ENCODE peak calls at places on chromosomes 3 and 15, in eight cellular contexts. H is psoas muscle; Y is CD4-positive, alpha-beta T cell; C is progenitor cell of endocrine pancreas; I is MM.1S; X is activated B cell treated with CpG ODN at 0.5 μM for 24 hours; D is osteoblast; W is lower lobe of right lung. Z is an unnamed sample.

GRCh38 chr15:69756440-69756839 is 303.8 kb downstream of the RPLP1 start:
- DNase-seq in I (no peak), H (no peak), C (no peak), W (no peak), D (no peak), X (no peak), Y (no peak), Z (no peak)

GRCh38 chr3:160697628-160698382 is 20.8 kb downstream of the ARL14 start:
- DNase-seq in H (no peak), X (no peak), C (no peak), W (no peak), Y (no peak), I (no peak), D (peak; percentile 51), Z (no peak)

GRCh38 chr3:23263796-23264195 is 60.7 kb downstream of the UBE2E2 start:
- DNase-seq in X (no peak), C (no peak), W (no peak), Y (no peak), D (no peak), I (no peak), H (no peak), Z (no peak)

GRCh38 chr3:50365080-50365841 is 5.9 kb upstream of the TMEM115 start:
- DNase-seq in D (peak; percentile 99), Y (peak; percentile 93), H (peak; percentile 90), C (peak; percentile 87), X (peak; percentile 85), W (peak; percentile 89), I (peak; percentile 94), Z (peak; percentile 83)

GRCh38 chr3:161914703-161915102 is 418.1 kb downstream of the OTOL1 start:
- DNase-seq in D (peak; percentile 32), H (peak; percentile 55), Y (no peak), I (peak; percentile 45), W (no peak), X (no peak), C (peak; percentile 21), Z (no peak)

GRCh38 chr3:194087995-194088841 is 47.7 kb upstream of the HES1 start:
- DNase-seq in C (no peak), I (no peak), W (peak; percentile 51), D (no peak), X (no peak), H (no peak), Y (no peak), Z (no peak)

GRCh38 chr15:60328852-60329443 is 68.8 kb downstream of the ANXA2 start:
- DNase-seq in D (no peak), X (no peak), H (no peak), I (peak; percentile 10), Y (peak; percentile 8), C (no peak), W (no peak), Z (no peak)

GRCh38 chr15:44595656-44596510 is 58.9 kb downstream of the EIF3J start:
- DNase-seq in X (no peak), C (no peak), I (peak; percentile 78), W (no peak), Y (no peak), H (no peak), D (no peak), Z (no peak)

GRCh38 chr15:60905587-60905986 is 323.5 kb downstream of the RORA start:
- DNase-seq in H (no peak), X (no peak), D (no peak), W (no peak), I (peak; percentile 29), C (no peak), Y (peak; percentile 11), Z (no peak)

GRCh38 chr3:110419571-110419970 is 652.0 kb upstream of the NECTIN3 start:
- DNase-seq in W (no peak), I (no peak), H (no peak), D (no peak), Y (no peak), X (no peak), C (no peak), Z (no peak)

GRCh38 chr3:101823525-101823924 is 25.8 kb upstream of the NFKBIZ start:
- DNase-seq in C (no peak), D (no peak), I (no peak), W (no peak), X (no peak), H (no peak), Y (no peak), Z (no peak)

GRCh38 chr15:81256916-81257315 is 60.2 kb downstream of the IL16 start:
- DNase-seq in I (peak; percentile 54), W (no peak), H (no peak), Y (no peak), D (peak; percentile 78), C (no peak), X (no peak), Z (no peak)

GRCh38 chr3:156865732-156866131 is 39.6 kb downstream of the LEKR1 start:
- DNase-seq in H (no peak), C (no peak), D (no peak), I (no peak), Y (no peak), X (no peak), W (no peak), Z (no peak)
- TF ChIP-seq CTCF in H (no peak), C (no peak), D (peak; percentile 24), I (no peak), Y (no peak), X (no peak), W (no peak), Z (no peak)

GRCh38 chr3:11367116-11367781 is 95.1 kb downstream of the ATG7 start:
- DNase-seq in X (no peak), C (no peak), W (no peak), Y (no peak), H (peak; percentile 71), D (no peak), I (no peak), Z (no peak)

GRCh38 chr3:11363732-11364131 is 91.5 kb downstream of the ATG7 start:
- DNase-seq in Y (no peak), I (no peak), D (no peak), H (no peak), C (no peak), X (no peak), W (no peak), Z (no peak)

GRCh38 chr3:11370134-11370533 is 97.9 kb downstream of the ATG7 start:
- DNase-seq in W (no peak), Y (no peak), I (no peak), X (no peak), D (no peak), H (no peak), C (no peak), Z (no peak)

GRCh38 chr3:11362600-11362999 is 90.4 kb downstream of the ATG7 start:
- DNase-seq in I (no peak), X (no peak), H (no peak), D (no peak), W (no peak), Y (no peak), C (no peak), Z (no peak)

GRCh38 chr3:11364181-11364580 is 92.0 kb downstream of the ATG7 start:
- DNase-seq in I (no peak), C (no peak), Y (no peak), X (no peak), D (no peak), H (no peak), W (no peak), Z (no peak)
- TF ChIP-seq CTCF in I (no peak), C (no peak), Y (no peak), X (no peak), D (no peak), H (no peak), W (no peak), Z (no peak)

GRCh38 chr3:16551342-16551976 is 38.0 kb upstream of the RFTN1 start:
- DNase-seq in I (no peak), H (no peak), Y (no peak), X (no peak), C (no peak), W (no peak), D (no peak), Z (no peak)
- TF ChIP-seq CTCF in I (no peak), H (no peak), Y (no peak), X (no peak), C (no peak), W (no peak), D (no peak), Z (no peak)

GRCh38 chr3:25574172-25574765 is 90.4 kb downstream of the TOP2B start:
- DNase-seq in Y (no peak), I (no peak), X (no peak), C (no peak), D (no peak), W (no peak), H (no peak), Z (no peak)

GRCh38 chr3:25573386-25574171 is 91.1 kb downstream of the TOP2B start:
- DNase-seq in D (peak; percentile 85), W (no peak), Y (no peak), H (no peak), X (no peak), I (no peak), C (no peak), Z (no peak)

GRCh38 chr3:25575001-25575400 is 89.7 kb downstream of the TOP2B start:
- DNase-seq in C (no peak), I (no peak), Y (no peak), W (no peak), X (no peak), H (no peak), D (no peak), Z (no peak)

GRCh38 chr3:25576146-25576545 is 88.6 kb downstream of the TOP2B start:
- DNase-seq in H (no peak), I (no peak), C (no peak), D (no peak), X (no peak), Y (no peak), W (no peak), Z (no peak)

DNA sequence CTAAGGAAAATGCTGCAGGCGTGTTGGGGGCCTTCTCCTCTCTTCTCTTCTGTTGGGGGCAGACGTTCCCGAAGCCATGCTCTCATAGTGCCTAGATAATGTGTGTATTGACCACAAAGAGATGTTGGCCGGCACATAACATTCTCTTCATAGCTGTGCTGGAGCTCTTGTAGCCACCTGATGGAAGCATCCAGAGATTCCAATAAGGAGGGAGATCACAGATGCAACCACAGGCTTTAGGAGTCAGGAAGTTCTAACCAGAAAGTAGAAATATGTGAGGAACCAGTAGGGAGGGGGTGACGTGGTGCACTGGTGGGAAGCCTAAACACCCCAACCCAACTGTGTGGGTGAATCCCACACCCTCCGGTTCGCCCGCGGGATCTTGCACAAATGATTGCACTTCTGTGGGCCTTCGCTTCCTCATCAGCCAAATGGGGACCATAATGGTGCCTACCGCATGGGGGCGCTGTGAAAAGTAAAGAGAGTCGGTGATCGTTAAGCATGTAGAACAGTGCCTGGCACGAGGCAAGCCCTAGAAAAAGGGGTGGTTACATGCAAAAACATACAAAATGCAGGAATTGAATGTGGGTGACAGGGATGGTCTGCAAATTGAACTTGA is 87.8 kb downstream of the TOP2B start:
- DNase-seq in H (no peak), Y (no peak), D (no peak), I (no peak), C (no peak), W (no peak), X (no peak), Z (no peak)
- TF ChIP-seq CTCF in H (no peak), Y (no peak), D (peak; percentile 9), I (no peak), C (no peak), W (no peak), X (no peak), Z (peak; percentile 15)

Z was measured in CD14-positive monocyte.